ENCODE peak calls at places on chromosomes 16 and 17, in ten cellular contexts. E, W, J, Z, H, O, C, V, U and Y are unnamed samples.

GRCh38 chr16:72783716-72784320 is 264.1 kb downstream of the ZFHX3 start:
- DNase-seq in V (no peak), H (no peak), E (no peak), Z (no peak), J (no peak), W (peak), O (no peak), U (no peak), C (no peak), Y (no peak)

GRCh38 chr16:23387666-23388065 is 65.3 kb downstream of the COG7 start:
- DNase-seq in E (no peak), H (no peak), W (no peak), C (no peak), U (no peak), J (no peak), O (no peak), Z (no peak), V (peak), Y (no peak)

GRCh38 chr17:82765357-82765756 is 13.5 kb downstream of the TBCD start:
- DNase-seq in V (peak), Z (no peak), O (no peak), C (no peak), E (no peak), H (no peak), U (peak), J (no peak), W (no peak), Y (peak)

GRCh38 chr17:57125866-57126265 is 40.8 kb downstream of the AKAP1 start:
- DNase-seq in Z (no peak), O (no peak), H (no peak), V (no peak), U (no peak), C (no peak), E (no peak), W (no peak), J (no peak), Y (no peak)

GRCh38 chr16:89678258-89678657 is 8.2 kb upstream of the CDK10 start:
- DNase-seq in Z (no peak), O (no peak), V (no peak), C (no peak), U (no peak), E (no peak), J (no peak), H (no peak), W (no peak), Y (no peak)

GRCh38 chr17:16432017-16432416 is 16.6 kb downstream of the TRPV2 start:
- DNase-seq in V (no peak), Z (no peak), O (no peak), W (no peak), E (no peak), H (no peak), U (no peak), C (no peak), J (no peak), Y (no peak)

GRCh38 chr17:40355123-40355803 is 9.3 kb downstream of the GJD3 start:
- DNase-seq in U (peak), E (no peak), C (peak), Z (no peak), H (peak), J (peak), V (peak), O (peak), W (peak), Y (no peak)

GRCh38 chr17:65345261-65346060 is 208.3 kb downstream of the RGS9 start:
- DNase-seq in H (no peak), O (no peak), W (no peak), V (no peak), U (no peak), E (no peak), J (no peak), Z (no peak), C (no peak), Y (no peak)

GRCh38 chr17:81184596-81184995 is 18.6 kb upstream of the AATK start:
- DNase-seq in O (no peak), U (no peak), E (no peak), V (no peak), W (no peak), H (peak), Z (no peak), C (no peak), J (peak), Y (no peak)

GRCh38 chr17:73855933-73856332 is 211.7 kb upstream of the SDK2 start:
- DNase-seq in W (no peak), H (no peak), Z (no peak), E (no peak), U (no peak), O (no peak), C (no peak), V (no peak), J (no peak), Y (no peak)

GRCh38 chr17:9187828-9188227 is 166.5 kb downstream of the NTN1 start:
- DNase-seq in E (no peak), C (no peak), W (no peak), V (no peak), J (peak), H (no peak), Z (no peak), U (no peak), O (no peak), Y (no peak)

DNA sequence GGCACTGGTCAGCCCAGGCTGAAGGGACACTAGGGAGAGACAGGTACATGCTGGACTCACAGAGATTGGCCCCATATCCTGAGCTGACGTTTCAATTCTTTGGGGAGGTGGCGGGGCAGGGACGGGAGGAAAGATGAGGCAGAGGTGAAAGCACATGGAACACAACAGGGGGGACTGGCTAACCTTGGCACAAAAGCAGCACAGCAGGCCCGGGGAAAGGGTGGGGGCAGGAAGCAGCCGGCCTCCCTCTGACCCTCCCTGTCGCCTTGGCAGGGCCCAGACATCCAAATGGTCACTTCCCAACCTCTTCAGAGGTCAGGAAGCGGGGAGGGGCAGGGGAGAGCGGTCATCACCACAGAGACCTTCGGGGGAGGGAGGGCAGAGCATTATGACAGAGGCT is 6.6 kb downstream of the VAT1 start:
- DNase-seq in O (peak), Z (no peak), E (no peak), H (no peak), U (peak), C (no peak), W (no peak), V (peak), J (no peak), Y (no peak)
- H3K27ac ChIP-seq in O (peak), Z (no peak), E (no peak), H (no peak), U (peak), C (peak), W (no peak), V (peak), J (peak), Y (no peak)

DNA sequence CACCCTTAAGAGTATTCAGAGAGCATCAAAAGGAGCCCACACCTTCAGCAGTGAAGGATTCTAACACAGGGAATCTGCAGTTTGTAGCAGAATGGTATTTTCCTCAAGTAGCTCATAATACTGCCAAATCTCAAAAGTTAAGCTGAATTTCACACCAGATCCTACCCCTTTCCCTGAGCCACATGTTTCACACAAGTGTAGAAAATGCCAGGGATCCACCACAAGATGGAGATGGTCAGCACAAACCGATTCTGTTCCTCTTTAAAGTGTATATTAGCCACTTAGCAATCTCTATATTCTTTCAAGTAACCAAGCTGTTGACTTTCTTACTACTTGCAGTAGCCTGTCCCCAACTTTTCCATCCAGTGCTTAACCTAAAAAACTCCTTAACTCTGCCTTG is 13.2 kb downstream of the GINS2 start:
- DNase-seq in Z (no peak), O (no peak), C (no peak), V (no peak), H (no peak), J (no peak), E (no peak), U (no peak), W (peak), Y (no peak)
- H3K27ac ChIP-seq in Z (no peak), O (no peak), C (no peak), V (no peak), H (no peak), J (peak), E (no peak), U (no peak), W (no peak), Y (no peak)

GRCh38 chr17:76696763-76697701 is 13.7 kb downstream of the MXRA7 start:
- DNase-seq in E (no peak), Z (no peak), H (no peak), C (no peak), J (no peak), O (peak), V (no peak), U (peak), W (no peak), Y (no peak)
- H3K27ac ChIP-seq in E (no peak), Z (no peak), H (no peak), C (peak), J (peak), O (peak), V (peak), U (peak), W (no peak), Y (no peak)

GRCh38 chr16:21638573-21638975 is 13.8 kb downstream of the IGSF6 start:
- DNase-seq in W (no peak), H (no peak), E (peak), J (no peak), U (no peak), V (no peak), C (no peak), O (no peak), Z (no peak), Y (no peak)
- H3K27ac ChIP-seq in W (no peak), H (no peak), E (peak), J (no peak), U (no peak), V (no peak), C (no peak), O (no peak), Z (no peak), Y (no peak)

DNA sequence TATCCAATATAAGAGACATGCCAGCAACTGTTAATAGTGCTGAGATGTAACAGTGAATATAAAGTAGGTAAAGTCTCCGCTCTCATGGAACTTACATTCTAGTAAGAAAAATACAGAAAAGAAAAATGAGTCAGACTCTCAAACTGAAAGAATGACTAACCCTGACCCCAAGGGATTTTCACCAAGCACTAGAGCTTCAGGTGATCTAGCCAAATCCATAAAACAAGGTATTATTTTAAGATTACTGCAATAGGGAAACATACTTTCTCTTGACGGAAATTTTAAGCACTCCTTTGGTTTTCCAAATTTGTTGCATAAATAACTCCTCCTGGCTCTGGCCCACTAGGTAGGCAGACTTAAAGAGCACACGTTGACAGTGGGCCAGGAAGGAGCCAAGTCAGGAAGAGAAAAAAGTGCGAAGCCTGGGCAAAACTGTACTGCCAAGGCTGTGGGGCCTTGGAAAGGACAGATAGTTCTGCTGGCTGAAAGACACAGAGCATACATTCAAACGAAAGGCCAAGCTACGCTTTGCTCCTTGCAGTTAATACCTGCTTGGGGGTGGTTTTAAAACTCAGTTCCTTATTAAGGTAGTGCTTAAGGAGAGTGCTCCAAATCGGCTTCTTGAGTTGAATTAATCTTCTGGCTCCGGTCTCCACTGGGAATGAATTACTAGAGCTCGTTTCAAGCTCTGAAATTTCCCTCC is 1.4 kb downstream of the GOT2 start:
- DNase-seq in Z (no peak), H (peak), U (no peak), W (no peak), C (no peak), J (no peak), V (no peak), E (no peak), O (no peak), Y (no peak)
- H3K27ac ChIP-seq in Z (peak), H (no peak), U (peak), W (peak), C (peak), J (peak), V (peak), E (peak), O (peak), Y (peak)

GRCh38 chr16:22202261-22202637 is 3.8 kb upstream of the EEF2K start:
- DNase-seq in H (no peak), U (no peak), Z (no peak), J (no peak), W (no peak), V (no peak), O (no peak), E (no peak), C (no peak), Y (no peak)

GRCh38 chr16:22195695-22196558 is 10.2 kb upstream of the EEF2K start:
- DNase-seq in Z (peak), H (peak), E (peak), O (peak), W (peak), C (peak), U (peak), V (peak), J (peak), Y (peak)

GRCh38 chr16:22194707-22195444 is 11.2 kb upstream of the EEF2K start:
- DNase-seq in U (no peak), O (no peak), J (no peak), V (no peak), H (no peak), W (no peak), Z (no peak), E (no peak), C (no peak), Y (no peak)

GRCh38 chr16:22195445-22195694 is 10.7 kb upstream of the EEF2K start:
- DNase-seq in J (no peak), W (no peak), C (no peak), E (no peak), H (no peak), O (no peak), Z (no peak), V (no peak), U (no peak), Y (no peak)

GRCh38 chr16:22198547-22199293 is 7.4 kb upstream of the EEF2K start:
- DNase-seq in O (no peak), J (no peak), W (peak), C (no peak), U (no peak), E (no peak), Z (no peak), V (no peak), H (no peak), Y (no peak)
- H3K27ac ChIP-seq in O (peak), J (no peak), W (peak), C (peak), U (peak), E (peak), Z (peak), V (peak), H (no peak), Y (no peak)

DNA sequence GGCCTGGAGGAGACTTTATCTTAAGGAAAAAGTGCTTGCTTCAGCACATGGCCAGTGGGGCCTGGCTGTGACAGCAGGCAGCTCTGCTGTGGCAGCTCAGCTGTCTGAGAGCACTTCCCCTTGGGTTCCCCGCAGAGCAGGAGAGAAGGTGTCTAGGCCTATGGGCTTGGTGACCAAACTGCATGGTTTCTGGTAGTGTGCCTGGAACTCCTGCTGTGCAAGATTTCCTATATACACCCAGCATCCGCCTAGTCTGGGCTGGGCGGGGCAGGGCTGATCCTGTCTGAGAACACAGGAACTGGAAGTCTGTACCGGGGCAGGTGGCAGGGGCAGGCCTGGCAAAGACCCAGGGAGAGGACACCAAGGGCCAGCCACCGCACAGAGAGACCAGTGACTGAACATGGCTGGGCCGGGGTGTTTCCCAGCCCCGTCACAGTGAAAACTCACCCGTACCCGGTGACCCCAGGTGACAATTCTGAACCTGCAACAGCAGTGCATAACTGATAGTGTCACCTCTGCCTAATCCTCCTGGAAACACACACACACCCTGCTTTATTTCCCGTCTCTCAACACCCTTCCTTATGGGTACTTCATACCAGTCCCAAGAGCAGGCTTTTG is 39.3 kb downstream of the CHD9 start:
- DNase-seq in W (peak), C (no peak), J (peak), Z (no peak), U (peak), V (peak), E (no peak), O (peak), H (no peak), Y (peak)
- H3K27ac ChIP-seq in W (peak), C (peak), J (peak), Z (peak), U (peak), V (peak), E (peak), O (peak), H (no peak), Y (peak)

DNA sequence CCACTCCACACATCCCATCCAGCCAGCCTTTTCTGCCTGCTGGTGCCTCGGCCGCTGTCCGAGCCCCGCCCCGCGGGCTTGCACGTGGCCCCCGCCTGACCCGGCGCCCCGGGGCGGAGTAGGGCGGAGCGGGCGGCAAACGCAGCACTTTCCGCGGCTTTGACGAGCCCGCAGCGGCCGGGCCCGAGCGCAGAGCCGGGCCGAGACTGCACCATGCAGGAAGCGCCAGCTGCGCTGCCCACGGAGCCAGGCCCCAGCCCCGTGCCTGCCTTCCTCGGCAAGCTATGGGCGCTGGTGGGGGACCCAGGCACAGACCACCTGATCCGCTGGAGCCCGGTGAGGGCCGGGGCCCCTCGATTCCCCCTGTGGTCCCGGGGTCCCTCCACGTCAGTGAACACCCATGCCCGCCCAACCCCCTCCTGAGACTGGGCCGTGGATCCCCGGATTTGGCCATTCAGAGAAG is at the start of gene HSF4:
- DNase-seq in E (no peak), C (no peak), Z (no peak), J (peak), V (peak), U (peak), H (no peak), O (peak), W (no peak), Y (no peak)
- H3K27ac ChIP-seq in E (no peak), C (peak), Z (peak), J (no peak), V (peak), U (peak), H (no peak), O (peak), W (no peak), Y (peak)

GRCh38 chr17:45579529-45580495 is 89.3 kb upstream of the PLEKHM1 start:
- DNase-seq in Z (no peak), E (no peak), J (peak), H (peak), W (peak), V (no peak), C (no peak), O (no peak), U (no peak), Y (no peak)

GRCh38 chr17:45580914-45581313 is 90.4 kb upstream of the PLEKHM1 start:
- DNase-seq in W (peak), V (no peak), J (no peak), Z (no peak), E (no peak), U (no peak), H (no peak), C (no peak), O (no peak), Y (no peak)

GRCh38 chr17:45581860-45582259 is 91.3 kb upstream of the PLEKHM1 start:
- DNase-seq in W (no peak), V (no peak), Z (no peak), H (no peak), C (no peak), O (no peak), U (no peak), E (no peak), J (no peak), Y (no peak)

GRCh38 chr17:45577571-45578279 is 87.2 kb upstream of the PLEKHM1 start:
- DNase-seq in J (no peak), O (no peak), V (no peak), U (no peak), H (no peak), C (no peak), W (no peak), E (no peak), Z (no peak), Y (no peak)

DNA sequence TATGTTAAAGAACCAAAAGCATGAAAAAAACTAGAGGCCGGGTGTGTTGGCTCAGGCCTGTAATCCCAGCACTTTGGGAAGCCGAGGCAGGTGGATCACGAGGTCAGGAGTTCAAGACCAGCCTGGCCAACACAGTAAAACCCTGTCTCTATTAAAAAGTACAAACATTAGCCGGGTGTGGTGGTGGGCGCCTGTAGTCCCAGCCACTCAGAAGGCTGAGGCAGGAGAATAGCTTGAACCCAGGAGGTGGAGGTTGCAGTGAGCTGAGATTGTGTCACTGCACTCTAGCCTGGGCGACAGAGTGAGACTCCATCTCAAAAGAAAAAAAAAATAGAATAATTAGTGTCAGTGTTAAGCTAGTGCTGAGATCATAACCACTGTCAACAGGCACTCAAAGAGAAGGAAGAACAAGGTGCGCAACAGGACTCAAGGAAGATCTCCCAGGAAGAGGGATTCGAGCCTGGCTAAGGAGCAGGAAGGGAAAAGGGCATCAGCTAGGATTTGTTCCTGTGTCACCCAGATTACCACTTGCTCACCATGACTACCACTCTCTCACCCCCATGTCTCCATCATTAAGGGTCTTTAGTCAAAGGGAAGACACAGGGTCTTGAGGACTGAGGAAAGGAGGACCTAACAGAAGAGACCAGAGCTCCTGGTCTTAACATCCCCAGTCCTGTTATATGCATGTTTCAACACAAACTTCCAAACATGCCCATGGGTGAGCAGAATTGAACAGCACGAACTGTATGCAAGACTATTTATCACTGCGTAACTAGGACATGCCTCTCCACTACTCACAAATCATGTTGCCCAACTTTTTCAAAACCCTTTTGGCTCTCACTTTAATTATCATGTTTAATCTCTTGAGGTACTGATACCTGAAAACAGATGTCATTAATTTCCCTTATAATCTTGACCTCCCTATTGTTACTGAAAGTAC is 88.3 kb upstream of the PLEKHM1 start:
- DNase-seq in Z (no peak), V (no peak), O (no peak), H (no peak), W (peak), C (no peak), J (no peak), U (no peak), E (peak), Y (no peak)
- H3K27ac ChIP-seq in Z (no peak), V (no peak), O (no peak), H (no peak), W (no peak), C (no peak), J (peak), U (no peak), E (peak), Y (no peak)